ENCODE peak calls at places on chromosome 7, in six cellular contexts. L is ovary, K is body of pancreas, E is stomach, W is lung, I is kidney epithelial cell. Y is an unnamed sample.

GRCh38 chr7:105689093-105689819 is 108.0 kb upstream of the EFCAB10 start:
- DNase-seq in L (no peak), K (no peak), E (no peak), W (no peak), I (no peak), Y (no peak)

GRCh38 chr7:6495597-6496262 is 48.0 kb upstream of the DAGLB start:
- DNase-seq in L (no peak), K (no peak), E (no peak), W (no peak), I (no peak), Y (no peak)

GRCh38 chr7:2380461-2380860 is 22.9 kb upstream of the CHST12 start:
- DNase-seq in L (no peak), K (no peak), E (no peak), W (no peak), I (no peak), Y (no peak)

GRCh38 chr7:76074972-76075370 is 27.1 kb downstream of the MDH2 start:
- DNase-seq in L (no peak), K (no peak), E (no peak), W (no peak), I (no peak), Y (no peak)

GRCh38 chr7:33671521-33672262 is 233.6 kb upstream of the BMPER start:
- DNase-seq in L (no peak), K (no peak), E (no peak), W (no peak), I (no peak), Y (no peak)

GRCh38 chr7:42283553-42283952 is 46.5 kb upstream of the GLI3 start:
- DNase-seq in L (no peak), K (no peak), E (no peak), W (no peak), I (no peak), Y (peak)

GRCh38 chr7:77727936-77728701 is 31.9 kb downstream of the RSBN1L start:
- DNase-seq in L (no peak), K (no peak), E (no peak), W (no peak), I (no peak), Y (peak)

GRCh38 chr7:23462846-23463245 is 7.4 kb downstream of the IGF2BP3 start:
- DNase-seq in L (no peak), K (no peak), E (no peak), W (no peak), I (no peak), Y (peak)

GRCh38 chr7:74288034-74288881 is 949 bp upstream of the CLIP2 start:
- DNase-seq in L (no peak), K (no peak), E (no peak), W (no peak), I (no peak), Y (peak)

GRCh38 chr7:117808273-117808868 is 64.9 kb downstream of the CTTNBP2 start:
- DNase-seq in L (no peak), K (peak), E (peak), W (no peak), I (no peak), Y (peak)

GRCh38 chr7:116779222-116779621 is 83.2 kb upstream of the CAPZA2 start:
- DNase-seq in L (no peak), K (no peak), E (no peak), W (no peak), I (no peak), Y (no peak)

GRCh38 chr7:37083311-37084096 is 359.2 kb upstream of the AOAH start:
- DNase-seq in L (peak), K (no peak), E (no peak), W (no peak), I (no peak), Y (peak)

GRCh38 chr7:18356195-18356645 is 139.3 kb upstream of the HDAC9 start:
- DNase-seq in L (no peak), K (no peak), E (no peak), W (no peak), I (no peak), Y (peak)

GRCh38 chr7:140681766-140682165 is 9.0 kb downstream of the ADCK2 start:
- DNase-seq in L (no peak), K (no peak), E (peak), W (no peak), I (no peak), Y (no peak)

GRCh38 chr7:5692112-5692844 is 89.2 kb downstream of the RNF216 start:
- DNase-seq in L (peak), K (peak), E (peak), W (peak), I (peak), Y (peak)

GRCh38 chr7:50713357-50713965 is 69.2 kb downstream of the GRB10 start:
- DNase-seq in L (no peak), K (no peak), E (no peak), W (no peak), I (no peak), Y (no peak)

GRCh38 chr7:163971-164881 is 28.1 kb upstream of the FAM20C start:
- DNase-seq in L (no peak), K (no peak), E (no peak), W (no peak), I (no peak), Y (no peak)

GRCh38 chr7:157954901-157955300 is 618.1 kb downstream of the DNAJB6 start:
- DNase-seq in L (no peak), K (no peak), E (no peak), W (no peak), I (no peak), Y (no peak)

GRCh38 chr7:131007439-131008330 is 273.7 kb upstream of the KLF14 start:
- DNase-seq in L (no peak), K (peak), E (peak), W (peak), I (no peak), Y (peak)

GRCh38 chr7:149778327-149778637 is 4.9 kb upstream of the ZNF467 start:
- DNase-seq in L (no peak), K (no peak), E (no peak), W (no peak), I (no peak), Y (no peak)

GRCh38 chr7:1844336-1844955 is 174.4 kb downstream of the ELFN1 start:
- DNase-seq in L (no peak), K (peak), E (no peak), W (no peak), I (no peak), Y (no peak)

GRCh38 chr7:138606251-138606650 is 94.9 kb downstream of the SVOPL start:
- DNase-seq in L (no peak), K (no peak), E (no peak), W (no peak), I (no peak), Y (no peak)

GRCh38 chr7:95772771-95773581 is 622 bp downstream of the DYNC1I1 start:
- DNase-seq in L (peak), K (peak), E (no peak), W (no peak), I (no peak), Y (peak)

GRCh38 chr7:110317699-110318265 is 773.1 kb upstream of the LRRN3 start:
- DNase-seq in L (no peak), K (no peak), E (no peak), W (no peak), I (peak), Y (peak)

GRCh38 chr7:23410446-23411183 is 59.7 kb downstream of the IGF2BP3 start:
- DNase-seq in L (no peak), K (no peak), E (no peak), W (no peak), I (no peak), Y (no peak)

GRCh38 chr7:2736411-2736914 is 48.5 kb downstream of the AMZ1 start:
- DNase-seq in L (peak), K (no peak), E (peak), W (no peak), I (no peak), Y (no peak)

GRCh38 chr7:158375034-158375433 is 212.6 kb downstream of the PTPRN2 start:
- DNase-seq in L (no peak), K (no peak), E (no peak), W (no peak), I (no peak), Y (no peak)

GRCh38 chr7:100079024-100079560 is 2.4 kb downstream of the ZNF3 start:
- DNase-seq in L (no peak), K (no peak), E (no peak), W (no peak), I (no peak), Y (no peak)

GRCh38 chr7:50663396-50664102 is 98.3 kb upstream of the DDC start:
- DNase-seq in L (no peak), K (no peak), E (no peak), W (no peak), I (no peak), Y (no peak)

GRCh38 chr7:49812534-49812933 is 39.1 kb downstream of the VWC2 start:
- DNase-seq in L (no peak), K (no peak), E (no peak), W (no peak), I (no peak), Y (no peak)

GRCh38 chr7:48035967-48036478 is 680 bp downstream of the C7orf57 start:
- DNase-seq in L (peak), K (peak), E (no peak), W (no peak), I (no peak), Y (peak)

GRCh38 chr7:105990726-105991465 is 27.8 kb downstream of the CDHR3 start:
- DNase-seq in L (peak), K (no peak), E (no peak), W (no peak), I (no peak), Y (no peak)

GRCh38 chr7:119256446-119257131 is 1016.4 kb upstream of the KCND2 start:
- DNase-seq in L (no peak), K (no peak), E (no peak), W (no peak), I (no peak), Y (no peak)

GRCh38 chr7:102319671-102320070 is 33.0 kb downstream of the SH2B2 start:
- DNase-seq in L (no peak), K (no peak), E (no peak), W (no peak), I (no peak), Y (no peak)

GRCh38 chr7:100366411-100367250 is 6.7 kb upstream of the PILRA start:
- DNase-seq in L (no peak), K (no peak), E (no peak), W (no peak), I (no peak), Y (no peak)

GRCh38 chr7:76262683-76263402 is 39.6 kb upstream of the HSPB1 start:
- DNase-seq in L (no peak), K (peak), E (peak), W (peak), I (peak), Y (peak)

GRCh38 chr7:154581251-154581890 is 421.6 kb downstream of the PAXIP1 start:
- DNase-seq in L (no peak), K (no peak), E (no peak), W (peak), I (no peak), Y (no peak)

GRCh38 chr7:131218727-131219128 is 108.9 kb upstream of the MKLN1 start:
- DNase-seq in L (no peak), K (no peak), E (no peak), W (no peak), I (no peak), Y (no peak)

GRCh38 chr7:128200376-128200775 is 40.7 kb upstream of the LEP start:
- DNase-seq in L (no peak), K (no peak), E (no peak), W (no peak), I (no peak), Y (no peak)

GRCh38 chr7:128201690-128202085 is 39.4 kb upstream of the LEP start:
- DNase-seq in L (no peak), K (no peak), E (no peak), W (no peak), I (no peak), Y (no peak)

GRCh38 chr7:128203047-128203491 is 38.0 kb upstream of the LEP start:
- DNase-seq in L (no peak), K (peak), E (no peak), W (no peak), I (no peak), Y (no peak)

GRCh38 chr7:128202287-128202957 is 38.7 kb upstream of the LEP start:
- DNase-seq in L (no peak), K (no peak), E (no peak), W (no peak), I (no peak), Y (no peak)

DNA sequence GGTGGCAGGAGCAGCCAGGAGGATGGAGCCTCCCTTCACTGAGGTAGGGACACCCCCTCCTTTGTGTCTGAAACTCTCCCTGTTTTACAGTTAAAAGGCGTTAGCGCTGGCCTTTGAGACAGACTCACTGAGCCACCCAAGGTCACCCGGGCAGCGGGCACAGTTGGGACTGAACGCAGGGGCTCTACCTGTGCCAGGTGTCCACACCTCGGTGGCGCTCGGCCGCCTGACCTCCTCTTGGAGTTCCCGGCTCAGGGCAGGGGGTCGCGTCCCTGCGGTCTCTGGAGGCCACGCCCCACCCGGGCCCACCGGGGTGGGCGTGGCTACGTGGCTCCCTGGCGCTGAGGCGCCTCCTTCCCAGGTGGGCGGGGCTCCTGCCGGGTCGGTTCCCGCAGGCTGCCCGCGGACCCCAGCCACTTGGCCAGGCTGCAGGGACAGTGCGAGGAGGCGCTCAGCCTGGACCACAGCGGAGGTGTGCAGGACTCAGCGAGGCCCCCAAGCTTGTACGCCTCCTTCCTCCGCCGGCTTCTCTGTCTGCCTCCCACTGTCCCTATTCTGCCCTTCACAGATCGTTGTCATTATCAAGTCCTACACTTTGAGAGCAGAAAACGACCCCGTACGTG is 39.9 kb upstream of the LEP start:
- DNase-seq in L (no peak), K (peak), E (no peak), W (no peak), I (no peak), Y (no peak)
- H3K4me3 ChIP-seq in L (no peak), K (no peak), E (peak), W (no peak), I (no peak), Y (no peak)

DNA sequence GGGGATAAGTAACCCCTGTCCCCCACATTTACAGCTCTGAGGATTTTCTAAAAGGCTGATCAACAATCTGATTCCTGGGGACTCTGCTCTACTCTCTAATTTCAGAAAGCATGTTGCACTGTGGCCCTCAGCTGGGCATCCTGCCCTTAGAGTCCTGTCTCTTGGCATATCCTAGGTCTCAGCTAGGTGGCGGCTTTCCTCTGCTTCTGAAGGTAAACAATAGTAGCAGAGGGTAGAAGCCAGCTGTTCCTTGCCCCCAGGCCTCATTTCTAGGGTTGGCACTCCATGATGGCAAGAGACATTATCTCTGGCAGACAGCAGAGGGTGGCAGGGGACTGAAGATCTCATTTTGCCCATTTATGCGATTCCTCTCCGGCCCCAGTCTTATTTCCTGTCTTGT is 77.0 kb downstream of the ADCYAP1R1 start:
- DNase-seq in L (no peak), K (no peak), E (no peak), W (no peak), I (no peak), Y (no peak)
- TF ChIP-seq CTCF in L (no peak), K (no peak), E (no peak), W (no peak), I (no peak), Y (no peak)

DNA sequence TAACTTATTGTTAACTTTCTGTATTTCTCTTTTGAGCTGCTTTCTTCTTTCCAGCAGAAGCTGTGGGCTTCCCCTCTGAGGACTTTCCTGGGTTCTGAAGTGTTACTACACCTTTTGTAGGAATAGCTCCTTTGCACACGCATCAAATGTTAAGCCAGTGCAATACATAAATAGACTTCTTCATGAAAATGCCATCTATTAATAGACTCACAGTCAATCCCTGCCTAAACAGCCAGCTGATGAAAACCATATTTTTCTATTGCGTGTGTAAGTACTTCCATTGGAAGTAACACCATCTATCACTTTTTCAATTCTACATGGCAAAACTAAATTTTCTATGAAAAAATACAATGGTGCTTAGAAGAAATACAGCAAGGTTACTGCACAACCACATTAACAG is 1.4 kb downstream of the ABCB4 start:
- DNase-seq in L (no peak), K (no peak), E (no peak), W (no peak), I (no peak), Y (peak)
- H3K4me3 ChIP-seq in L (no peak), K (no peak), E (no peak), W (no peak), I (no peak), Y (no peak)

DNA sequence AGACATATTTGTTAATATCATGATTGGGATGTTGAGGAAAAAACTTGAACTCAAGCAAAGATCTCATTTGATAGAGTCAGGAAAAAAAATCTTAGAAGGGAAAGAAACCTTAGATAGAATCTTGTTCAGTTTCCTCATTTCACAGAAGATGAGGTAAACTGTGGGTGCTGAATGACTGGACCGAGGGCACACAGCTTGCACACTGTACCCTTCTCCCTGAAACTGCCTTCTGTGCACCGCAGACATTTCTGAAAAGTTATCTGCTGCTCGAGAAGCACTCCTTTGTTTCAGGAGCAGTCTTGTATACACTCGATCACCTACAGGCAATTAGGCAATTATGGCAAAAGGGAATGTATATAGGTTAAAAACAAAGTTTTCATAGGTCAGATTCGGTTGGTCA is 167.4 kb downstream of the SKAP2 start:
- DNase-seq in L (no peak), K (no peak), E (no peak), W (no peak), I (no peak), Y (no peak)
- TF ChIP-seq CTCF in L (no peak), K (no peak), E (no peak), W (no peak), I (no peak), Y (no peak)

Y was measured in astrocyte of the spinal cord.